ENCODE peak calls at places on chromosome 15, in eight cellular contexts. V, R, M, N, O, S, W and L are unnamed samples.

GRCh38 chr15:45276851-45277250 is 24.8 kb downstream of the SLC28A2 start:
- DNase-seq in V (peak), R (no peak), M (no peak), N (no peak), O (peak), S (peak), W (no peak), L (peak)

GRCh38 chr15:90482124-90483011 is 47.4 kb upstream of the CRTC3 start:
- DNase-seq in V (peak), R (no peak), M (peak), N (peak), O (no peak), S (peak), W (peak), L (peak)

GRCh38 chr15:90059208-90059985 is 42.9 kb downstream of the IDH2 start:
- DNase-seq in V (no peak), R (peak), M (no peak), N (no peak), O (peak), S (peak), W (peak), L (peak)

GRCh38 chr15:74489518-74490338 is 28.8 kb upstream of the UBL7 start:
- DNase-seq in V (peak), R (no peak), M (peak), N (peak), O (peak), S (peak), W (peak), L (peak)

GRCh38 chr15:29324746-29325145 is 55.1 kb upstream of the NSMCE3 start:
- DNase-seq in V (no peak), R (no peak), M (no peak), N (no peak), O (no peak), S (no peak), W (no peak), L (no peak)

GRCh38 chr15:82663186-82663600 is 16.0 kb upstream of the CPEB1 start:
- DNase-seq in V (no peak), R (peak), M (no peak), N (no peak), O (no peak), S (peak), W (peak), L (peak)

GRCh38 chr15:78093242-78094020 is 1.1 kb downstream of the SH2D7 start:
- DNase-seq in V (no peak), R (no peak), M (no peak), N (no peak), O (no peak), S (no peak), W (no peak), L (no peak)

GRCh38 chr15:28271697-28272250 is 50.2 kb downstream of the HERC2 start:
- DNase-seq in V (no peak), R (no peak), M (no peak), N (no peak), O (no peak), S (no peak), W (no peak), L (no peak)

GRCh38 chr15:78131295-78132021 is at the start of gene CIB2:
- DNase-seq in V (peak), R (peak), M (no peak), N (no peak), O (no peak), S (peak), W (peak), L (peak)

GRCh38 chr15:98647026-98647773 is 1.1 kb upstream of the IGF1R start:
- DNase-seq in V (peak), R (peak), M (peak), N (peak), O (no peak), S (peak), W (peak), L (peak)
- TF ChIP-seq POLR2AphosphoS5 in V (no peak), R (no peak), M (no peak), N (no peak), O (no peak), S (no peak), W (no peak), L (peak)

DNA sequence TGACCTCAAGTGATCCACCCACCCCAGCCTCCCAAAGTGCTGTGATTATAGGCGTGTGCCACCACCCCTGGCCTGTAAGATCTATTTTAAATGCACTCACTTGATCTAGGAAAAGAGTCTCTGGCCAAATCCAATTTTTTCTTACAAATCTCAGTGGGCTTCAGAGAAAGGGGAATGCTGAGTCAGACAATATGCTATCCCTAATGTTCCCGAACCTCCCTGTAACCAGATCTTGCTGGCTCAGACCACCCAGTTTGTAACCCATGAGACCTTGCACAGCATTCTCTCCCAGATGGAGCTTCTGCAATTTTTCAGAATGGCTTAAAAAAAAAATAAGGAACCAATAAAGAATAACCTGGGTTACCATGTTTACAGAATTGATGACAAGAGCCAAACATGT is 205.8 kb downstream of the RYR3 start:
- DNase-seq in V (no peak), R (no peak), M (no peak), N (no peak), O (no peak), S (no peak), W (no peak), L (no peak)
- TF ChIP-seq REST in V (no peak), R (no peak), M (no peak), N (no peak), O (no peak), S (no peak), W (no peak), L (no peak)

DNA sequence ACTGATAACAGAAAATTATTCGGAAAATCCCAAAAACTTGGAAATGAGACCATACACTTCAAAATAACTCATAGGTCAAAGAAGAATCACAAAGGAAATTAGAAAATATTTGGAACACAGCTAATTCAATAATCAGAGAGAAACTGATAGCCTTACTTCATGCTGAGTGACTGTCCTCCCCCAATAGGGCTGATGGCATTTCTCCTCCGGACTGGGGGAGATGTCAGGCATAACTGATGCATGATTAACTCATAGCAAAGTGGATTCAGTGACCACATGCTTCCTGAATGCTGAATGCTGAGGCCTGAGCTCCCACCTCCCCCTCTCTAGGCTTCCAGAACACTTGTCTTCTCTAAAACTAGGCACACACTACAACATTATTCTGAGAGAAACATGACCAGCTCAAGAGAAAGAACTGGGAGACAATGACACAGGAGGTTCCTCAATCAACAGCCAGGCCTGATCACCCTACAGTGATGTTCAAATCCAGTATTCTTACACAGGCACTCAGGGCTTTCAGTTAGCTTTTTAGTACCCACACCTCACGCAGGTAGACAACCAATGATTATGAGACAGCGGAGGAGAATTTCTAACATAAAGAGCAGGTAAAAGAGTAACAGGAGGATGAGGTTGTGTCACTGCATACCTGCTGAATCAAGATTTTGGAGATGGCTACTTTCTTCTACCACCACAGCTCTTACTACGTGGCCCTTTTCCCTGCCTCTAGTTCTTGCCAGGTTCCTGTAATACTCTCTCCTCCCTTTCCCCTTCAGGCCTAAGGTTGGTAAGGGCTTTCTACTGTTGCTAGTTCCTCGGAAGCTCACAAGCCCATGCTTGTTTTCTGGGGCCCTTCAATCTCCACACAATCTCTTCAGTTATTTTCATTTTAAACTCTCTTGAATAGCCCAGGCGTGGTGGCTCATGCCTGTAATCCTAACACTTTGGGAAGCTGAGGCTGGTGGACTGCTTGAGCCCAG is 96.1 kb downstream of the FMN1 start:
- DNase-seq in V (no peak), R (no peak), M (no peak), N (no peak), O (no peak), S (no peak), W (no peak), L (no peak)
- TF ChIP-seq POLR2AphosphoS5 in V (peak), R (no peak), M (no peak), N (no peak), O (no peak), S (no peak), W (no peak), L (no peak)

DNA sequence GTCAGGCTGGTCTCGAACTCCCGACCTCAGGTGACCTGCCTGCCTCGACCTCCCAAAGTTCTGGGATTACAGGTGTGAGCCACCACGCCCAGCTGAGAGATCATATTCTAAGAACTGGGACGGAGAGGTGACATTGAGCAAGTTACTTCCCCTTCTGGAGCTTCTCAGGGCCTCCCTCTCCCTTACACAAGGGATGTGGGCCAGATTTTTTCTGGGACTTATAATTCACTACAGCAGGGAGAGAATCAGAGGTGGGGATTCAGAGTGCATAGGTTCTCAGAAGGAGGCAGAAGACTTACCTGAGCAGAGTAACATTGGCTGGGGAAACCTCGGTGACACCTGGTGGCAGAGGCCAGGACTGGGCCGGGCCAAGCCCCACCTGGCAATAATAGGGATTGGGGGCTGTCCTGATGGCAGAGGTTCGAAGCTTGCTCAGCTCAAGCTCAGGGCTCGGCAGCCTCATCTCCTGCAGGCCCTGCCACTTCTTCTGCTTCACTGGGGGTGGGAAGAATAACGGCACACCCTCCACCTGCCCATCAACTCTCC is 6.8 kb downstream of the LTK start:
- DNase-seq in V (no peak), R (no peak), M (no peak), N (no peak), O (no peak), S (no peak), W (no peak), L (peak)
- TF ChIP-seq REST in V (no peak), R (no peak), M (no peak), N (no peak), O (no peak), S (no peak), W (no peak), L (no peak)

GRCh38 chr15:86555114-86555513 is 475.4 kb downstream of the AGBL1 start:
- DNase-seq in V (no peak), R (no peak), M (no peak), N (no peak), O (no peak), S (no peak), W (no peak), L (no peak)

GRCh38 chr15:86550075-86550474 is 470.4 kb downstream of the AGBL1 start:
- DNase-seq in V (no peak), R (no peak), M (no peak), N (no peak), O (no peak), S (no peak), W (no peak), L (no peak)

GRCh38 chr15:86558252-86558651 is 478.6 kb downstream of the AGBL1 start:
- DNase-seq in V (no peak), R (no peak), M (no peak), N (no peak), O (no peak), S (no peak), W (no peak), L (no peak)

GRCh38 chr15:86555939-86556725 is 476.5 kb downstream of the AGBL1 start:
- DNase-seq in V (no peak), R (no peak), M (no peak), N (peak), O (no peak), S (peak), W (no peak), L (no peak)

DNA sequence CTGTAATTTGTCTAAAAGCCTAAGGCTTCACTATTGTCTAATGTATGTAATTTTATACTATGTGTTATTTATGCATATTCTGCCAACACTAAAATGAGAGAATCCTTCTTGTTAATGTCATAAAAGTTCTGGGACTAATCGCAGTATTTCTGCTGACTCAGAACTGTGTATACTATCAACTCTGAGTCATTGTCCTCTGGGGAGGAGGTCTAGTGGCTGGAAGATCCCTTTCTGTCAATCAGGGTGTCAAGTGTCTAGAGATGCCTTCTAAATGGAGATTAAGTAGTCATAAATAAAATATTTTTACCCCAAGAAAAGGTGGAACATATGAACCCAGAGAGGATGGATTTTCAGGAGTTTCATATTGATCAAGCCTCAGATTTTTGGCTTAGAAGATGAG is 473.4 kb downstream of the AGBL1 start:
- DNase-seq in V (no peak), R (no peak), M (no peak), N (no peak), O (no peak), S (no peak), W (no peak), L (no peak)
- TF ChIP-seq POLR2AphosphoS5 in V (no peak), R (no peak), M (no peak), N (no peak), O (no peak), S (no peak), W (no peak), L (no peak)

GRCh38 chr15:69508659-69509058 is 56.0 kb downstream of the RPLP1 start:
- DNase-seq in V (no peak), R (no peak), M (no peak), N (no peak), O (no peak), S (no peak), W (no peak), L (no peak)
- TF ChIP-seq REST in V (no peak), R (no peak), M (no peak), N (no peak), O (no peak), S (no peak), W (no peak), L (no peak)

GRCh38 chr15:100338971-100339444 is 2.8 kb downstream of the ADAMTS17 start:
- DNase-seq in V (peak), R (peak), M (peak), N (no peak), O (no peak), S (peak), W (peak), L (peak)

GRCh38 chr15:100343251-100343650 is 1.5 kb upstream of the ADAMTS17 start:
- DNase-seq in V (no peak), R (no peak), M (no peak), N (no peak), O (no peak), S (no peak), W (no peak), L (no peak)

GRCh38 chr15:100340721-100341661 is 784 bp downstream of the ADAMTS17 start:
- DNase-seq in V (peak), R (no peak), M (no peak), N (no peak), O (no peak), S (no peak), W (no peak), L (peak)

GRCh38 chr15:100339999-100340398 is 1.8 kb downstream of the ADAMTS17 start:
- DNase-seq in V (no peak), R (no peak), M (no peak), N (no peak), O (no peak), S (no peak), W (no peak), L (no peak)

GRCh38 chr15:100341662-100342560 is at the start of gene ADAMTS17:
- DNase-seq in V (peak), R (peak), M (peak), N (peak), O (peak), S (peak), W (peak), L (peak)
- TF ChIP-seq POLR2AphosphoS5 in V (no peak), R (peak), M (peak), N (no peak), O (no peak), S (no peak), W (no peak), L (no peak)